ENCODE peak calls at places on chromosomes 11 and 22, in six cellular contexts. S is SK-N-SH, K is H1, Y is GM12878, C is K562, E is HepG2. H is an unnamed sample.

GRCh38 chr22:26860233-26860765 is 202.9 kb downstream of the MIAT start:
- DNase-seq in S (no peak), K (no peak), Y (no peak), C (no peak), E (no peak), H (no peak)

GRCh38 chr22:17866127-17866526 is 91.9 kb upstream of the BID start:
- DNase-seq in S (no peak), K (no peak), Y (no peak), C (no peak), E (no peak), H (no peak)

GRCh38 chr11:19661827-19662226 is 50.8 kb upstream of the NAV2 start:
- DNase-seq in S (no peak), K (no peak), Y (no peak), C (no peak), E (no peak), H (no peak)

GRCh38 chr22:43211941-43212433 is 25.1 kb upstream of the TTLL12 start:
- DNase-seq in S (no peak), K (no peak), Y (no peak), C (no peak), E (no peak), H (no peak)

GRCh38 chr22:40156001-40156516 is 21.7 kb upstream of the TNRC6B start:
- DNase-seq in S (no peak), K (peak; percentile 19), Y (no peak), C (peak; percentile 35), E (peak; percentile 93), H (peak; percentile 66)

GRCh38 chr11:2400761-2401435 is 348 bp downstream of the TSSC4 start:
- DNase-seq in S (no peak), K (no peak), Y (no peak), C (no peak), E (no peak), H (no peak)

GRCh38 chr11:129785383-129786111 is 30.1 kb upstream of the TMEM45B start:
- DNase-seq in S (peak; percentile 11), K (no peak), Y (no peak), C (no peak), E (peak; percentile 41), H (no peak)

GRCh38 chr11:66531841-66532240 is 14.0 kb downstream of the ZDHHC24 start:
- DNase-seq in S (no peak), K (no peak), Y (no peak), C (no peak), E (no peak), H (no peak)

DNA sequence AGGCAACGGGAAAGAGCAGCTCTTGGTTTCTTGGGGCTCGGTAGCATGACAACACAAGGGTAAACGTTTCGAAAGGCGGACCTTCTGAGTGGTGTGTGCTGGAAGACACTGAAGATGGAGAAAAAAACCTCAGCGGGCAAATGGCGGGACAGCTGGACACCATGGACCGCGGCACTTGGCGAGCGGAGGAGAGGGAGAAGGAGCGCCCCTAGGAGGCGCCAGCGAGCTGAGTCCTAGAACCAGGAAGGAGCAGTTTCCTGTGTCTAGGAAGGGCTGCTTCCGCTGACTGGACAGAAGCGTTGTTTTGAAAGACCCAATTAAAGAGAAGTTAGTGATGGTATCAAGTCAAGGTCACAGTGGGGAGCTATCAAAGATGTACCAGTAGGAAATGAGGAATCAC is 44.0 kb upstream of the OPCML start:
- DNase-seq in S (peak; percentile 17), K (no peak), Y (no peak), C (no peak), E (no peak), H (no peak)
- TF ChIP-seq CTCF in S (no peak), K (peak; percentile 85), Y (peak; percentile 17), C (peak; percentile 25), E (peak; percentile 25), H (no peak)

GRCh38 chr11:86800076-86800955 is at the start of gene PRSS23:
- DNase-seq in S (peak; percentile 88), K (no peak), Y (no peak), C (peak; percentile 36), E (no peak), H (no peak)
- H3K27me3 ChIP-seq in S (no peaks in the 10 kb centered on the region), K (peaks cover 13% of the 10 kb centered on the region), Y (peaks cover 7% of the 10 kb centered on the region), C (peaks cover 27% of the 10 kb centered on the region), E (peaks cover 31% of the 10 kb centered on the region), H (peaks cover 39% of the 10 kb centered on the region)

DNA sequence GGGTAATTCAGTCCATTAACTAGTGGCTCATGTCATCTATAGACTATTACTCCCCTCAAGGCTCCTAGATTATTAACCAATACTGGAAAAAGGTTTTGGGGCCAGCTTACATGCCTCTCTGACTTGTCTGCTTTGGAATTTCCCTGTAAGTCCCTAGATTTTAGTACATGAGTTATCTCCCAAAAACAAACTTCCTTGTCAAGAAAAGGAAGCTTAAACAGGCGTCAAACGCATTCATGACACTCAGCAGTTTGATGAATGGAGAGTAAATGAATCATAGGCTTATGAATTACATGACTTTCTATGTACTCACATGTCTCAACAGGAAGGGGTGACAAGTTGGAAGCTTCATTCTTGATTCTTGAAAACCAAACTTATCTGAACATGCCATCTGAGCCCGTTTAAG is 70.8 kb downstream of the BLID start:
- DNase-seq in S (no peak), K (no peak), Y (no peak), C (no peak), E (no peak), H (no peak)
- TF ChIP-seq GABPA in S (no peak), K (no peak), Y (no peak), C (no peak), E (no peak), H (no peak)

DNA sequence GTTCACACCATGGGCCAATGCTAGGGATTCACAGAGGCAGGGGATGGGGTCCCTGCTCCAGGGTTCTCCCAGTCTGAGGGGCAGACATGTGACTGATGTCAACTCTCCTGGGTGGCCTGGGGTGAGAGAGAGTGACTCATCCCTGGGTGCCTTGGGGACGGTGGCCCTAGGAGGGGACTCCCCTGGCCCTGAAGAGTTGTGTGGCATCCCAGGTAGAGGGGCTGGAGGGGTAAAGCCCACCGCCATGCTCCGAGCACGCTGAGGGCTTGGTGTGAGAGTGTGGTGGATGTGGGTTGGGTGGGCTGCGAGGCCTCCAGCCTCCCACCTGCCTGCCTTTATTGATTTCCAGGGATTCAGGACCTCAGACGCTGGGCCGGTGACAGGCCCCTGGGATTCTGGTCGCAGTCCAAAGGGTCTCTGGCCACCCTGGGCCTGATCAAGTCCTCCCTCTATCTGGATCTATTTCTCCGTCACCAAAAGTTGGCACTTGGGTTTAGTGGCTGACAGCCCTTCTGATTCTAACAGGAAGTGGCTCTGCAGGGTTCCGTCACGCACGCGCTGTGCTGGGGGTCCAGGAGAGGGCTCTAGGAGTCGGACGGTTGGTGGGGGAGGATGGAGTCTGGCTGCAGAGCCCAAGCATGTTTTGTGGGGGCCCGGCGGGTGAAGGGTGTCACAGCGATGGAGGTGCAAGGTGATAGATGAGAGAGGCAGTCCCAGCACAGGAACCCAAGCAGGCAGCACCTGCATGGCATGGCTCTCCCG is 27.3 kb upstream of the WNT7B start:
- DNase-seq in S (no peak), K (no peak), Y (no peak), C (no peak), E (no peak), H (no peak)
- TF ChIP-seq CTCF in S (no peak), K (no peak), Y (no peak), C (no peak), E (no peak), H (no peak)

GRCh38 chr11:70763606-70764005 is 365.3 kb downstream of the CTTN start:
- DNase-seq in S (no peak), K (no peak), Y (no peak), C (no peak), E (no peak), H (no peak)
- H3K27me3 ChIP-seq in S (no peaks in the 10 kb centered on the region), K (no peaks in the 10 kb centered on the region), Y (no peaks in the 10 kb centered on the region), C (peaks cover under 1% of the 10 kb centered on the region), E (no peaks in the 10 kb centered on the region), H (no peaks in the 10 kb centered on the region)

GRCh38 chr11:38553033-38553432 is 1955.0 kb upstream of the RAG2 start:
- DNase-seq in S (no peak), K (no peak), Y (no peak), C (no peak), E (no peak), H (no peak)
- TF ChIP-seq GABPA in S (no peak), K (no peak), Y (no peak), C (no peak), E (no peak), H (no peak)

GRCh38 chr22:24471570-24471969 is 23.6 kb upstream of the UPB1 start:
- DNase-seq in S (no peak), K (no peak), Y (no peak), C (no peak), E (no peak), H (no peak)

GRCh38 chr22:24467340-24467739 is 27.8 kb upstream of the UPB1 start:
- DNase-seq in S (no peak), K (no peak), Y (no peak), C (no peak), E (no peak), H (peak; percentile 25)

GRCh38 chr22:24465566-24465965 is 29.6 kb upstream of the UPB1 start:
- DNase-seq in S (no peak), K (no peak), Y (no peak), C (no peak), E (peak; percentile 24), H (no peak)

GRCh38 chr22:24465975-24466374 is 29.2 kb upstream of the UPB1 start:
- DNase-seq in S (no peak), K (no peak), Y (no peak), C (no peak), E (no peak), H (no peak)

GRCh38 chr22:24466831-24467249 is 28.3 kb upstream of the UPB1 start:
- DNase-seq in S (no peak), K (no peak), Y (no peak), C (no peak), E (no peak), H (peak; percentile 71)
- TF ChIP-seq CTCF in S (no peak), K (no peak), Y (no peak), C (no peak), E (no peak), H (no peak)